ENCODE peak calls at places on chromosomes 5 and 9, in seven cellular contexts. One of them, this sample, is unnamed.

GRCh38 chr5:11298877-11299276 is 537.8 kb upstream of the DAP start:
- DNase-seq in AG10803: no peak
- DNase-seq in nephron progenitor cell: no peak
- DNase-seq in upper lobe of right lung: no peak
- DNase-seq in fibroblast of pulmonary artery: no peak
- DNase-seq in neural progenitor cell: no peak
- DNase-seq in GM13977: no peak
- DNase-seq in this sample: no peak

GRCh38 chr5:168647083-168647482 is 67.9 kb upstream of the PANK3 start:
- DNase-seq in AG10803: peak
- DNase-seq in nephron progenitor cell: no peak
- DNase-seq in upper lobe of right lung: no peak
- DNase-seq in fibroblast of pulmonary artery: no peak
- DNase-seq in neural progenitor cell: no peak
- DNase-seq in GM13977: no peak
- DNase-seq in this sample: no peak

GRCh38 chr5:57778528-57779175 is 296.0 kb upstream of the ACTBL2 start:
- DNase-seq in AG10803: peak
- DNase-seq in nephron progenitor cell: no peak
- DNase-seq in upper lobe of right lung: no peak
- DNase-seq in fibroblast of pulmonary artery: peak
- DNase-seq in neural progenitor cell: peak
- DNase-seq in GM13977: no peak
- DNase-seq in this sample: peak

GRCh38 chr5:115579747-115580173 is 22.5 kb downstream of the TICAM2 start:
- DNase-seq in AG10803: no peak
- DNase-seq in nephron progenitor cell: no peak
- DNase-seq in upper lobe of right lung: no peak
- DNase-seq in fibroblast of pulmonary artery: no peak
- DNase-seq in neural progenitor cell: no peak
- DNase-seq in GM13977: peak
- DNase-seq in this sample: no peak

GRCh38 chr9:76359365-76359764 is 34.9 kb downstream of the RFK start:
- DNase-seq in AG10803: no peak
- DNase-seq in nephron progenitor cell: no peak
- DNase-seq in upper lobe of right lung: no peak
- DNase-seq in fibroblast of pulmonary artery: no peak
- DNase-seq in neural progenitor cell: no peak
- DNase-seq in GM13977: no peak
- DNase-seq in this sample: no peak

GRCh38 chr5:140140435-140140834 is 14.7 kb downstream of the IGIP start:
- DNase-seq in AG10803: peak
- DNase-seq in nephron progenitor cell: no peak
- DNase-seq in upper lobe of right lung: no peak
- DNase-seq in fibroblast of pulmonary artery: no peak
- DNase-seq in neural progenitor cell: no peak
- DNase-seq in GM13977: no peak
- DNase-seq in this sample: no peak

GRCh38 chr5:115377468-115378217 is 81.2 kb upstream of the CCDC112 start:
- DNase-seq in AG10803: peak
- DNase-seq in nephron progenitor cell: no peak
- DNase-seq in upper lobe of right lung: no peak
- DNase-seq in fibroblast of pulmonary artery: peak
- DNase-seq in neural progenitor cell: no peak
- DNase-seq in GM13977: peak
- DNase-seq in this sample: no peak

GRCh38 chr5:132592521-132592920 is 35.7 kb downstream of the RAD50 start:
- DNase-seq in AG10803: no peak
- DNase-seq in nephron progenitor cell: no peak
- DNase-seq in upper lobe of right lung: no peak
- DNase-seq in fibroblast of pulmonary artery: no peak
- DNase-seq in neural progenitor cell: peak
- DNase-seq in GM13977: no peak
- DNase-seq in this sample: no peak

GRCh38 chr5:132296412-132297001 is 2.3 kb downstream of the SLC22A4 start:
- DNase-seq in AG10803: no peak
- DNase-seq in nephron progenitor cell: no peak
- DNase-seq in upper lobe of right lung: no peak
- DNase-seq in fibroblast of pulmonary artery: peak
- DNase-seq in neural progenitor cell: no peak
- DNase-seq in GM13977: no peak
- DNase-seq in this sample: no peak

GRCh38 chr5:102755691-102756371 is 726 bp downstream of the PAM start:
- DNase-seq in AG10803: peak
- DNase-seq in nephron progenitor cell: peak
- DNase-seq in upper lobe of right lung: peak
- DNase-seq in fibroblast of pulmonary artery: peak
- DNase-seq in neural progenitor cell: peak
- DNase-seq in GM13977: peak
- DNase-seq in this sample: no peak

GRCh38 chr5:127229185-127229889 is 61.3 kb upstream of the MEGF10 start:
- DNase-seq in AG10803: peak
- DNase-seq in nephron progenitor cell: peak
- DNase-seq in upper lobe of right lung: peak
- DNase-seq in fibroblast of pulmonary artery: peak
- DNase-seq in neural progenitor cell: peak
- DNase-seq in GM13977: peak
- DNase-seq in this sample: no peak

GRCh38 chr9:122991370-122991830 is 42.1 kb upstream of the GPR21 start:
- DNase-seq in AG10803: peak
- DNase-seq in nephron progenitor cell: no peak
- DNase-seq in upper lobe of right lung: no peak
- DNase-seq in fibroblast of pulmonary artery: peak
- DNase-seq in neural progenitor cell: peak
- DNase-seq in GM13977: peak
- DNase-seq in this sample: peak

GRCh38 chr9:97564291-97565175 is 63.1 kb downstream of the TMOD1 start:
- DNase-seq in AG10803: peak
- DNase-seq in nephron progenitor cell: no peak
- DNase-seq in upper lobe of right lung: peak
- DNase-seq in fibroblast of pulmonary artery: peak
- DNase-seq in neural progenitor cell: peak
- DNase-seq in GM13977: no peak
- DNase-seq in this sample: peak

GRCh38 chr5:156402387-156402921 is 75.5 kb downstream of the SGCD start:
- DNase-seq in AG10803: no peak
- DNase-seq in nephron progenitor cell: peak
- DNase-seq in upper lobe of right lung: no peak
- DNase-seq in fibroblast of pulmonary artery: no peak
- DNase-seq in neural progenitor cell: peak
- DNase-seq in GM13977: peak
- DNase-seq in this sample: no peak

GRCh38 chr5:172200476-172200875 is 6.5 kb downstream of the EFCAB9 start:
- DNase-seq in AG10803: no peak
- DNase-seq in nephron progenitor cell: no peak
- DNase-seq in upper lobe of right lung: no peak
- DNase-seq in fibroblast of pulmonary artery: no peak
- DNase-seq in neural progenitor cell: no peak
- DNase-seq in GM13977: no peak
- DNase-seq in this sample: no peak

GRCh38 chr9:29701971-29702370 is 2128.7 kb upstream of the C9orf72 start:
- DNase-seq in AG10803: no peak
- DNase-seq in nephron progenitor cell: no peak
- DNase-seq in upper lobe of right lung: no peak
- DNase-seq in fibroblast of pulmonary artery: peak
- DNase-seq in neural progenitor cell: no peak
- DNase-seq in GM13977: no peak
- DNase-seq in this sample: no peak

GRCh38 chr9:136544549-136545064 is 1.2 kb downstream of the NOTCH1 start:
- DNase-seq in AG10803: no peak
- DNase-seq in nephron progenitor cell: peak
- DNase-seq in upper lobe of right lung: peak
- DNase-seq in fibroblast of pulmonary artery: peak
- DNase-seq in neural progenitor cell: peak
- DNase-seq in GM13977: peak
- DNase-seq in this sample: no peak

GRCh38 chr5:71884926-71885325 is 165.9 kb downstream of the CARTPT start:
- DNase-seq in AG10803: no peak
- DNase-seq in nephron progenitor cell: no peak
- DNase-seq in upper lobe of right lung: no peak
- DNase-seq in fibroblast of pulmonary artery: no peak
- DNase-seq in neural progenitor cell: no peak
- DNase-seq in GM13977: no peak
- DNase-seq in this sample: no peak

GRCh38 chr5:93596310-93596675 is 13.3 kb downstream of the NR2F1 start:
- DNase-seq in AG10803: no peak
- DNase-seq in nephron progenitor cell: no peak
- DNase-seq in upper lobe of right lung: no peak
- DNase-seq in fibroblast of pulmonary artery: no peak
- DNase-seq in neural progenitor cell: peak
- DNase-seq in GM13977: no peak
- DNase-seq in this sample: no peak

GRCh38 chr5:93595420-93596136 is 12.6 kb downstream of the NR2F1 start:
- DNase-seq in AG10803: no peak
- DNase-seq in nephron progenitor cell: no peak
- DNase-seq in upper lobe of right lung: no peak
- DNase-seq in fibroblast of pulmonary artery: no peak
- DNase-seq in neural progenitor cell: peak
- DNase-seq in GM13977: no peak
- DNase-seq in this sample: no peak

GRCh38 chr5:93598141-93598996 is 15.3 kb downstream of the NR2F1 start:
- DNase-seq in AG10803: no peak
- DNase-seq in nephron progenitor cell: peak
- DNase-seq in upper lobe of right lung: no peak
- DNase-seq in fibroblast of pulmonary artery: no peak
- DNase-seq in neural progenitor cell: peak
- DNase-seq in GM13977: no peak
- DNase-seq in this sample: no peak

GRCh38 chr5:93594591-93595419 is 11.8 kb downstream of the NR2F1 start:
- DNase-seq in AG10803: no peak
- DNase-seq in nephron progenitor cell: peak
- DNase-seq in upper lobe of right lung: no peak
- DNase-seq in fibroblast of pulmonary artery: no peak
- DNase-seq in neural progenitor cell: peak
- DNase-seq in GM13977: no peak
- DNase-seq in this sample: no peak

GRCh38 chr5:93596676-93597441 is 13.8 kb downstream of the NR2F1 start:
- DNase-seq in AG10803: no peak
- DNase-seq in nephron progenitor cell: peak
- DNase-seq in upper lobe of right lung: peak
- DNase-seq in fibroblast of pulmonary artery: no peak
- DNase-seq in neural progenitor cell: peak
- DNase-seq in GM13977: peak
- DNase-seq in this sample: no peak
- TF ChIP-seq CTCF in AG10803: no peak
- TF ChIP-seq CTCF in nephron progenitor cell: peak
- TF ChIP-seq CTCF in upper lobe of right lung: no peak
- TF ChIP-seq CTCF in fibroblast of pulmonary artery: no peak
- TF ChIP-seq CTCF in neural progenitor cell: peak
- TF ChIP-seq CTCF in GM13977: peak
- TF ChIP-seq CTCF in this sample: no peak

GRCh38 chr5:17114233-17114632 is 103.2 kb upstream of the BASP1 start:
- DNase-seq in AG10803: no peak
- DNase-seq in nephron progenitor cell: no peak
- DNase-seq in upper lobe of right lung: no peak
- DNase-seq in fibroblast of pulmonary artery: no peak
- DNase-seq in neural progenitor cell: no peak
- DNase-seq in GM13977: no peak
- DNase-seq in this sample: no peak
- TF ChIP-seq CTCF in AG10803: no peak
- TF ChIP-seq CTCF in nephron progenitor cell: no peak
- TF ChIP-seq CTCF in upper lobe of right lung: no peak
- TF ChIP-seq CTCF in fibroblast of pulmonary artery: no peak
- TF ChIP-seq CTCF in neural progenitor cell: no peak
- TF ChIP-seq CTCF in GM13977: no peak
- TF ChIP-seq CTCF in this sample: no peak

GRCh38 chr9:121684381-121685145 is 33.1 kb downstream of the DAB2IP start:
- DNase-seq in AG10803: peak
- DNase-seq in nephron progenitor cell: peak
- DNase-seq in upper lobe of right lung: peak
- DNase-seq in fibroblast of pulmonary artery: peak
- DNase-seq in neural progenitor cell: peak
- DNase-seq in GM13977: peak
- DNase-seq in this sample: no peak
- TF ChIP-seq CTCF in AG10803: peak
- TF ChIP-seq CTCF in nephron progenitor cell: peak
- TF ChIP-seq CTCF in upper lobe of right lung: peak
- TF ChIP-seq CTCF in fibroblast of pulmonary artery: peak
- TF ChIP-seq CTCF in neural progenitor cell: peak
- TF ChIP-seq CTCF in GM13977: peak
- TF ChIP-seq CTCF in this sample: peak

GRCh38 chr5:1494780-1495524 is 28.8 kb downstream of the LPCAT1 start:
- DNase-seq in AG10803: no peak
- DNase-seq in nephron progenitor cell: no peak
- DNase-seq in upper lobe of right lung: no peak
- DNase-seq in fibroblast of pulmonary artery: no peak
- DNase-seq in neural progenitor cell: no peak
- DNase-seq in GM13977: no peak
- DNase-seq in this sample: no peak
- TF ChIP-seq CTCF in AG10803: no peak
- TF ChIP-seq CTCF in nephron progenitor cell: no peak
- TF ChIP-seq CTCF in upper lobe of right lung: no peak
- TF ChIP-seq CTCF in fibroblast of pulmonary artery: no peak
- TF ChIP-seq CTCF in neural progenitor cell: no peak
- TF ChIP-seq CTCF in GM13977: peak
- TF ChIP-seq CTCF in this sample: no peak

GRCh38 chr9:113152699-113153098 is 1.9 kb downstream of the SLC31A2 start:
- DNase-seq in AG10803: peak
- DNase-seq in nephron progenitor cell: no peak
- DNase-seq in upper lobe of right lung: no peak
- DNase-seq in fibroblast of pulmonary artery: no peak
- DNase-seq in neural progenitor cell: no peak
- DNase-seq in GM13977: no peak
- DNase-seq in this sample: no peak
- TF ChIP-seq CTCF in AG10803: no peak
- TF ChIP-seq CTCF in nephron progenitor cell: no peak
- TF ChIP-seq CTCF in upper lobe of right lung: no peak
- TF ChIP-seq CTCF in fibroblast of pulmonary artery: no peak
- TF ChIP-seq CTCF in neural progenitor cell: no peak
- TF ChIP-seq CTCF in GM13977: no peak
- TF ChIP-seq CTCF in this sample: no peak

GRCh38 chr9:107246259-107247254 is 36.5 kb upstream of the RAD23B start:
- DNase-seq in AG10803: no peak
- DNase-seq in nephron progenitor cell: peak
- DNase-seq in upper lobe of right lung: no peak
- DNase-seq in fibroblast of pulmonary artery: no peak
- DNase-seq in neural progenitor cell: peak
- DNase-seq in GM13977: no peak
- DNase-seq in this sample: no peak
- TF ChIP-seq CTCF in AG10803: no peak
- TF ChIP-seq CTCF in nephron progenitor cell: no peak
- TF ChIP-seq CTCF in upper lobe of right lung: peak
- TF ChIP-seq CTCF in fibroblast of pulmonary artery: peak
- TF ChIP-seq CTCF in neural progenitor cell: peak
- TF ChIP-seq CTCF in GM13977: no peak
- TF ChIP-seq CTCF in this sample: peak

GRCh38 chr5:104421431-104421830 is 858.8 kb upstream of the NUDT12 start:
- DNase-seq in AG10803: no peak
- DNase-seq in nephron progenitor cell: no peak
- DNase-seq in upper lobe of right lung: no peak
- DNase-seq in fibroblast of pulmonary artery: peak
- DNase-seq in neural progenitor cell: no peak
- DNase-seq in GM13977: no peak
- DNase-seq in this sample: peak
- TF ChIP-seq CTCF in AG10803: no peak
- TF ChIP-seq CTCF in nephron progenitor cell: no peak
- TF ChIP-seq CTCF in upper lobe of right lung: no peak
- TF ChIP-seq CTCF in fibroblast of pulmonary artery: no peak
- TF ChIP-seq CTCF in neural progenitor cell: no peak
- TF ChIP-seq CTCF in GM13977: no peak
- TF ChIP-seq CTCF in this sample: no peak

GRCh38 chr5:380701-381309 is 59.3 kb downstream of the AHRR start:
- DNase-seq in AG10803: peak
- DNase-seq in nephron progenitor cell: no peak
- DNase-seq in upper lobe of right lung: peak
- DNase-seq in fibroblast of pulmonary artery: peak
- DNase-seq in neural progenitor cell: no peak
- DNase-seq in GM13977: no peak
- DNase-seq in this sample: no peak
- TF ChIP-seq CTCF in AG10803: peak
- TF ChIP-seq CTCF in nephron progenitor cell: no peak
- TF ChIP-seq CTCF in upper lobe of right lung: no peak
- TF ChIP-seq CTCF in fibroblast of pulmonary artery: no peak
- TF ChIP-seq CTCF in neural progenitor cell: no peak
- TF ChIP-seq CTCF in GM13977: no peak
- TF ChIP-seq CTCF in this sample: no peak